ENCODE peak calls at places on chromosomes 1 and 21, in ten cellular contexts. S is iPS DF 6.9, C is A673, D is AG10803, W is fibroblast of mammary gland, N is tibial nerve, B is adipocyte, E is upper lobe of right lung, M is mammary epithelial cell, H is OCI-LY7. O is an unnamed sample.

GRCh38 chr21:16978309-16978895 is 534.4 kb upstream of the CXADR start:
- DNase-seq in S (no peak), C (no peak), D (no peak), W (no peak), N (no peak), B (no peak), E (no peak), M (no peak), H (no peak), O (no peak)

GRCh38 chr1:221949996-221950395 is 208.1 kb upstream of the DUSP10 start:
- DNase-seq in S (no peak), C (no peak), D (no peak), W (no peak), N (no peak), B (no peak), E (no peak), M (no peak), H (no peak), O (no peak)

GRCh38 chr1:22837332-22837731 is 126.7 kb downstream of the EPHB2 start:
- DNase-seq in S (no peak), C (no peak), D (no peak), W (no peak), N (no peak), B (no peak), E (no peak), M (no peak), H (no peak), O (no peak)

GRCh38 chr1:228471762-228472398 is 15.3 kb upstream of the RNF187 start:
- DNase-seq in S (no peak), C (peak), D (peak), W (peak), N (no peak), B (peak), E (no peak), M (peak), H (peak), O (peak)

GRCh38 chr1:185699874-185700273 is 34.3 kb upstream of the HMCN1 start:
- DNase-seq in S (peak), C (no peak), D (no peak), W (no peak), N (no peak), B (no peak), E (no peak), M (no peak), H (no peak), O (no peak)

GRCh38 chr1:248196965-248197364 is at the start of gene OR2M3:
- DNase-seq in S (no peak), C (no peak), D (no peak), W (no peak), N (no peak), B (no peak), E (no peak), M (no peak), H (no peak), O (no peak)

GRCh38 chr1:92817137-92817697 is 14.6 kb upstream of the RPL5 start:
- DNase-seq in S (no peak), C (no peak), D (no peak), W (no peak), N (no peak), B (no peak), E (no peak), M (no peak), H (no peak), O (no peak)

GRCh38 chr1:230280906-230281413 is 145.2 kb downstream of the PGBD5 start:
- DNase-seq in S (no peak), C (no peak), D (no peak), W (no peak), N (no peak), B (no peak), E (peak), M (no peak), H (no peak), O (peak)

GRCh38 chr1:218294531-218294930 is 9.4 kb downstream of the RRP15 start:
- DNase-seq in S (no peak), C (no peak), D (peak), W (peak), N (no peak), B (no peak), E (no peak), M (peak), H (no peak), O (no peak)

GRCh38 chr1:46284597-46285564 is 18.5 kb downstream of the LRRC41 start:
- DNase-seq in S (no peak), C (peak), D (peak), W (peak), N (no peak), B (peak), E (no peak), M (no peak), H (no peak), O (no peak)

DNA sequence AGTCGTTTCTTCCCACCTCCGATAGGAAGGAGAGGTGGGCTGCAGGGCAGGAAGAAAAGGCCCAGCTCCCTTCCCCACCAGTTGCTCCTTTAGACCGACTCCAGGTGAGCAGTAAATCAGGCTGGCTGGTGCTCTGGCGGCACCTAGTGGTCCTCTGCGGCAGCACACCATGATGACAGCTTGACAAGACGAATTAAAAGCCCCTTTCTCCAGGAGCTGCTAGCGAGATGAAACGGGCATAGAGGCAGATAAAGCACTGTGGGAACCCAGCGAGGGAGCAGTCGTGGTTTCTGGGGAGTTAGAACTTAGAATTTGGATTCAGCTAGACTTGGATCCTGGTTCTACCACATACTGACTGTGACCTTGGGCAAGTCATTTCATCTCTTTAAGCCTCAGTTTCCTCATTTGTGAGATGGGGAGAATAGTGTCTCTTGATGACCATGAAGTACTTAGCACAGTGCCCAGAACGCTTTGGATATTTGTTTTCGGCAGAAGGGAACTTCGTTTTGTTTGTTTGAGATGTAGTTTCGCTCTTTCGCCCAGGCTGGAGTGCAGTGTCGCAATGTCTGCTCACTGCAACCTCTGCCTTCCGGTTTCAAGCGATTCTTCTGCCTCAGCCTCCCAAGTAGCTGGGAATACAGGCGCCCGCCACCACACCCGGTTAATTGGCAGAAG is 21.8 kb upstream of the COL9A2 start:
- DNase-seq in S (peak), C (peak), D (peak), W (peak), N (peak), B (peak), E (peak), M (peak), H (peak), O (peak)
- H3K4me3 ChIP-seq in S (no peak), C (no peak), D (no peak), W (no peak), N (no peak), B (no peak), E (peak), M (no peak), H (no peak), O (no peak)

GRCh38 chr1:204925701-204926100 is 55.0 kb downstream of the NFASC start:
- DNase-seq in S (no peak), C (no peak), D (no peak), W (no peak), N (no peak), B (no peak), E (no peak), M (no peak), H (no peak), O (no peak)

GRCh38 chr1:204928671-204929486 is 58.2 kb downstream of the NFASC start:
- DNase-seq in S (no peak), C (no peak), D (no peak), W (no peak), N (no peak), B (no peak), E (no peak), M (no peak), H (no peak), O (no peak)

GRCh38 chr1:204931313-204931712 is 60.7 kb downstream of the NFASC start:
- DNase-seq in S (no peak), C (no peak), D (no peak), W (no peak), N (no peak), B (no peak), E (no peak), M (no peak), H (no peak), O (no peak)

GRCh38 chr1:204929487-204930185 is 59.0 kb downstream of the NFASC start:
- DNase-seq in S (no peak), C (no peak), D (no peak), W (no peak), N (no peak), B (no peak), E (no peak), M (no peak), H (no peak), O (no peak)

GRCh38 chr1:204927673-204928641 is 57.3 kb downstream of the NFASC start:
- DNase-seq in S (no peak), C (peak), D (no peak), W (no peak), N (no peak), B (no peak), E (no peak), M (no peak), H (no peak), O (no peak)
- H3K4me3 ChIP-seq in S (no peak), C (no peak), D (no peak), W (no peak), N (no peak), B (no peak), E (no peak), M (no peak), H (no peak), O (no peak)

GRCh38 chr21:31744162-31744800 is 12.4 kb upstream of the SCAF4 start:
- DNase-seq in S (no peak), C (no peak), D (peak), W (peak), N (no peak), B (no peak), E (no peak), M (no peak), H (no peak), O (peak)
- H3K4me3 ChIP-seq in S (no peak), C (no peak), D (no peak), W (no peak), N (no peak), B (no peak), E (no peak), M (no peak), H (no peak), O (no peak)

GRCh38 chr1:86905875-86906274 is 8.1 kb downstream of the SELENOF start:
- DNase-seq in S (no peak), C (no peak), D (no peak), W (no peak), N (no peak), B (no peak), E (no peak), M (no peak), H (no peak), O (no peak)
- H3K4me3 ChIP-seq in S (no peak), C (no peak), D (no peak), W (no peak), N (no peak), B (no peak), E (no peak), M (no peak), H (no peak), O (no peak)

GRCh38 chr1:70509996-70510876 is 99.2 kb downstream of the CTH start:
- DNase-seq in S (peak), C (peak), D (peak), W (peak), N (no peak), B (peak), E (no peak), M (peak), H (peak), O (peak)
- H3K4me3 ChIP-seq in S (no peak), C (no peak), D (no peak), W (no peak), N (no peak), B (no peak), E (no peak), M (no peak), H (no peak), O (no peak)

DNA sequence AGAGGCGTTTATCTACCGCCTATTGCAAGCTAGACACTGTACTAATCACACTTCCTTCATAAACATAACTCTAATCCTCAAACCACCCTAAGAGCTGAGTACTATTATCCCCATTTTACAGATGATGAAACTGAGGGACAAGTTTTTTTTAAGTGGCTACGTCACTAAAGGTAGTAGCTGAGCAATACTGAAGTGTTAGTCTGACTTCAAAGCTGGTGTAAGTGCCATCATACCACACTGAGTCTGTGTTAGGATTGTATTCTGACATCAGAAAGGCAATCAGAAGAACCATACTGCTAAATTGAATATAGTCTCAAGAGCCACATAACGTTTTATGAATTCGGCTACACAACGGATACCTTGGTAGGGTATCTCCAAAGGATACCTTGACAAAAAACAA is 1.8 kb downstream of the TP53BP2 start:
- DNase-seq in S (no peak), C (no peak), D (no peak), W (no peak), N (no peak), B (peak), E (no peak), M (no peak), H (no peak), O (no peak)
- H3K4me3 ChIP-seq in S (no peak), C (peak), D (peak), W (peak), N (peak), B (peak), E (peak), M (peak), H (peak), O (no peak)

GRCh38 chr1:89087241-89087640 is 22.2 kb upstream of the GBP1 start:
- DNase-seq in S (no peak), C (peak), D (peak), W (no peak), N (no peak), B (no peak), E (no peak), M (no peak), H (no peak), O (no peak)
- H3K4me3 ChIP-seq in S (no peak), C (no peak), D (no peak), W (no peak), N (no peak), B (no peak), E (no peak), M (no peak), H (no peak), O (no peak)

DNA sequence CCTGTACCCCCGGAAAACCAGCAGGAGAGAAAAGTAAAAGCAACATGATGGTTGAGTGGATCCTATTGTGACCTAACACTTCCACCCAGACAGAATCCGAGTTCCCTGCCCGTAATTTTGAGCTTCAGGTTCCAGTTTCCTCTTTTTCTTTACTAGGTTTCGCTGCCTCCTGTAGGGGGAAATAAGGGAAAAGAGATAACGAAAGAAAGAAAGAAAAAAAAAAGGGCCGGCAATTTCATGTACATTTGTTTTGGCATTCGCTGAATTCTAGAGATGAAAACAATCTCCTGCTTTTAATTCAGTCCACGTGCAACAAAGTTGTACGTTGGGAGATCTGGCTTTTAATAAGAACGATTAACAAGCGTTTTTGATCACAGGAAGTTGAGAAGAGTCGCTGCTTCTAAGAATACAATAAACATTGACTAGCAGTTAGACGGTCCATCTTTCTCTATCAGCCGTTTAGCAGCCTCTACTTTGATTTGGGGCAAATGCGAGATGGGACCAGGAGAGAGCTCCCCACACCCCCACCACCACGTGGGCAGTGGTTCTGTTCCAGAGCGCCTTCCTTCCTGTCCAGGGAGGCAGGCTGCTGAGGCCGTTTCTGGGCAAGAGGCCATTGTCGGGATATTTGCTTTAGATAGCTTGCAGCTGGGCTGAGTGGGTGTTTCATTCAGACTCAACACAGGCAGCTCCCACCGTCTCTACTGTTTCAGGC is 155.9 kb upstream of the RUNX1 start:
- DNase-seq in S (no peak), C (peak), D (peak), W (peak), N (peak), B (peak), E (peak), M (no peak), H (peak), O (no peak)
- H3K4me3 ChIP-seq in S (no peak), C (peak), D (peak), W (no peak), N (peak), B (peak), E (peak), M (no peak), H (peak), O (no peak)

GRCh38 chr1:154198756-154199562 is 7.1 kb upstream of the TPM3 start:
- DNase-seq in S (no peak), C (peak), D (peak), W (peak), N (no peak), B (peak), E (no peak), M (peak), H (peak), O (peak)
- H3K4me3 ChIP-seq in S (no peak), C (peak), D (peak), W (no peak), N (no peak), B (no peak), E (no peak), M (no peak), H (no peak), O (no peak)

O was measured in Jurkat, Clone E6-1.